ENCODE peak calls at places on chromosome 21, in four cellular contexts. R, N, E and J are unnamed samples.

GRCh38 chr21:30329203-30329868 is 8.2 kb downstream of the KRTAP27-1 start:
- DNase-seq in N (no peak), E (no peak), R (no peak), J (no peak)

GRCh38 chr21:24716306-24716918 is 890.9 kb downstream of the MRPL39 start:
- DNase-seq in R (no peak), N (no peak), E (no peak), J (no peak)

GRCh38 chr21:29377266-29377665 is 78.5 kb downstream of the BACH1 start:
- DNase-seq in R (no peak), N (no peak), E (no peak), J (no peak)

GRCh38 chr21:45886610-45887026 is 95.0 kb upstream of the COL6A1 start:
- DNase-seq in E (no peak), N (no peak), R (no peak), J (no peak)

GRCh38 chr21:20661745-20662470 is 336.3 kb upstream of the NCAM2 start:
- DNase-seq in R (no peak), N (no peak), E (no peak), J (no peak)

GRCh38 chr21:44931137-44931500 is 8.7 kb upstream of the SLX9 start:
- DNase-seq in R (no peak), N (no peak), E (no peak), J (no peak)

GRCh38 chr21:44965251-44966022 is 25.6 kb downstream of the SLX9 start:
- DNase-seq in N (no peak), E (no peak), R (no peak), J (no peak)

GRCh38 chr21:42748620-42749176 is 95.3 kb downstream of the PDE9A start:
- DNase-seq in R (no peak), E (no peak), N (no peak), J (no peak)

GRCh38 chr21:16455978-16456377 is 726.2 kb downstream of the USP25 start:
- DNase-seq in R (no peak), N (no peak), E (no peak), J (no peak)

GRCh38 chr21:31426235-31426797 is 82.3 kb upstream of the TIAM1 start:
- DNase-seq in R (no peak), N (no peak), E (no peak), J (no peak)

GRCh38 chr21:33797565-33797964 is 118.0 kb downstream of the ATP5PO start:
- DNase-seq in E (no peak), R (no peak), N (no peak), J (no peak)

GRCh38 chr21:33799378-33800090 is 116.1 kb downstream of the ATP5PO start:
- DNase-seq in E (no peak), R (no peak), N (no peak), J (no peak)

GRCh38 chr21:33800753-33801423 is 114.7 kb downstream of the ATP5PO start:
- DNase-seq in N (no peak), E (no peak), R (no peak), J (no peak)

GRCh38 chr21:33802458-33802857 is 113.1 kb downstream of the ATP5PO start:
- DNase-seq in R (no peak), N (no peak), E (no peak), J (no peak)

GRCh38 chr21:33801424-33802405 is 113.9 kb downstream of the ATP5PO start:
- DNase-seq in E (peak; percentile 1), R (no peak), N (no peak), J (peak; percentile 44)
- TF ChIP-seq SRF in E (no peak), R (no peak), N (no peak), J (no peak)

GRCh38 chr21:39867198-39867650 is at the start of gene PCP4:
- DNase-seq in R (peak; percentile 93), N (peak; percentile 68), E (peak; percentile 7), J (peak; percentile 27)
- TF ChIP-seq POLR2A in R (no peak), N (no peak), E (no peak), J (no peak)

GRCh38 chr21:26389971-26390641 is 183.0 kb downstream of the CYYR1 start:
- DNase-seq in N (no peak), R (no peak), E (no peak), J (peak; percentile 34)
- TF ChIP-seq SRF in N (no peak), R (no peak), E (no peak), J (no peak)

GRCh38 chr21:14968821-14969220 is 96.0 kb downstream of the NRIP1 start:
- DNase-seq in N (no peak), E (no peak), R (no peak), J (no peak)
- TF ChIP-seq POLR2A in N (no peak), E (no peak), R (no peak), J (no peak)

DNA sequence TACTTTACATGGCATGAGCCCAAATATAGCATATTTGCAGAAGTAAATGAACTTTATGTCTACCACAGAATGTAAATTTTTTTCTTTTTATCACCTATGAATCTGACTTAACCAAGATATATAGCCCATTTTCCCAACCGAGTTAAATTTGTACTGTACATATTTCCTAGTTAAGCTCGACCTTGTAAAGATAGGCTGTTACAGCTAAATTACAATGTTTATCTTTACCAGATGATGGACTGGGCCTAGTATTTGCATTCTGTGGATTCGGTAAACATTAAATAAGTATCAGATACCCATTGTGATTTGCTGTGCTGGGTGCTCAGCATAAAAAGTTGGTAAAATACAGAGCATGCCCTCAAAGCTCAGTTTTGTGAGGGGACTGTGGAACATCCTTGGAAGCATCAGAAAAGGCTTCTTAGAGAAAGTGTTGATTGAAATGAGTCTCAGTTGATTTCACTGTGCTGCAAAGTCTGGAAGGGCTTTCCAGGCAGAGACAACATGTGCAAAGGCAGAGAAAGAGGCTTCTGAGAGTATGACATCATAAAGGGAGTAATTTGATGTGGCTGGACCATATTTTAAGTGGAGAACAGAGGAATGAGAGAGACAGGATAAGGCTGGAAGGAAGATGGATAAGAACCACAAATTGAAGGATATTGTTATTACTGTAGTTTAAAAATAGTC is 27.4 kb downstream of the MORC3 start:
- DNase-seq in E (no peak), R (no peak), N (no peak), J (no peak)
- TF ChIP-seq SRF in E (no peak), R (no peak), N (no peak), J (no peak)